ENCODE peak calls at places on chromosomes 13 and 19, in six cellular contexts. N is activated gamma-delta T cell treated with Interleukin-2 at 50 U/mL for 16 hours; G is RWPE2; W is progenitor cell of endocrine pancreas; Y is HTR-8/SVneo; M is CD4-positive, alpha-beta memory T cell. V is an unnamed sample.

GRCh38 chr13:89352384-89352783 is 1681.2 kb downstream of the SLITRK5 start:
- DNase-seq in G (no peak), W (no peak), M (no peak), Y (no peak), N (no peak), V (no peak)

GRCh38 chr13:99418663-99419140 is 82.6 kb upstream of the TM9SF2 start:
- DNase-seq in W (no peak), M (no peak), Y (no peak), G (no peak), N (no peak), V (no peak)

GRCh38 chr13:89375839-89376238 is 1704.7 kb downstream of the SLITRK5 start:
- DNase-seq in M (no peak), N (no peak), G (no peak), W (no peak), Y (no peak), V (no peak)

GRCh38 chr13:30109471-30110135 is 197.7 kb downstream of the KATNAL1 start:
- DNase-seq in Y (no peak), W (no peak), N (no peak), M (no peak), G (no peak), V (no peak)

GRCh38 chr13:112062619-112063308 is 4.2 kb upstream of the SOX1 start:
- DNase-seq in W (peak; percentile 65), Y (no peak), N (no peak), G (no peak), M (no peak), V (no peak)

GRCh38 chr19:52473655-52474350 is 20.4 kb downstream of the ZNF578 start:
- DNase-seq in M (no peak), W (no peak), N (no peak), G (no peak), Y (no peak), V (no peak)

GRCh38 chr13:40221460-40222201 is 444.8 kb downstream of the FOXO1 start:
- DNase-seq in N (no peak), W (no peak), G (no peak), M (peak; percentile 86), Y (no peak), V (no peak)

GRCh38 chr19:58513694-58514563 is 2.1 kb upstream of the SLC27A5 start:
- DNase-seq in G (peak; percentile 85), Y (no peak), N (peak; percentile 91), W (peak; percentile 94), M (peak; percentile 94), V (peak; percentile 98)

GRCh38 chr13:39047560-39047959 is 9.3 kb downstream of the NHLRC3 start:
- DNase-seq in G (no peak), W (no peak), Y (no peak), N (no peak), M (no peak), V (no peak)

GRCh38 chr13:87671031-87671823 is at the start of gene SLITRK5:
- DNase-seq in N (peak; percentile 63), G (peak; percentile 63), W (peak; percentile 81), M (no peak), Y (peak; percentile 50), V (peak; percentile 80)